ENCODE peak calls at places on chromosomes 12 and 14, in five cellular contexts. W, S, O, Z and E are unnamed samples.

GRCh38 chr12:131454418-131455217 is 256.3 kb upstream of the SFSWAP start:
- DNase-seq in W (no peak), S (peak), O (peak), Z (no peak), E (no peak)

GRCh38 chr14:24806061-24806678 is 172.2 kb upstream of the GZMB start:
- DNase-seq in W (peak), S (peak), O (peak), Z (no peak), E (peak)

GRCh38 chr12:80531646-80532045 is 87.6 kb downstream of the PTPRQ start:
- DNase-seq in W (no peak), S (no peak), O (no peak), Z (no peak), E (no peak)

GRCh38 chr14:99961826-99962518 is 103.2 kb upstream of the EVL start:
- DNase-seq in W (no peak), S (no peak), O (no peak), Z (no peak), E (no peak)

GRCh38 chr14:32561520-32561919 is 232.4 kb downstream of the AKAP6 start:
- DNase-seq in W (no peak), S (no peak), O (no peak), Z (peak), E (no peak)

GRCh38 chr12:113214938-113215400 is 6.3 kb upstream of the TPCN1 start:
- DNase-seq in W (peak), S (no peak), O (peak), Z (peak), E (no peak)

GRCh38 chr14:20501346-20501745 is 4.0 kb upstream of the RNASE10 start:
- DNase-seq in W (no peak), S (no peak), O (no peak), Z (no peak), E (no peak)

GRCh38 chr14:83991666-83992065 is 1538.3 kb upstream of the FLRT2 start:
- DNase-seq in W (no peak), S (no peak), O (no peak), Z (no peak), E (no peak)

GRCh38 chr14:105138021-105138541 is 30.5 kb downstream of the JAG2 start:
- DNase-seq in W (no peak), S (no peak), O (no peak), Z (no peak), E (no peak)